ENCODE peak calls at places on chromosomes 5 and 9, in four cellular contexts. R, Q, A and Y are unnamed samples.

GRCh38 chr5:44774279-44774880 is 34.4 kb upstream of the MRPS30 start:
- DNase-seq in R (no peak), Q (peak), A (peak), Y (no peak)

GRCh38 chr9:4620881-4621555 is 41.1 kb upstream of the PLPP6 start:
- DNase-seq in R (no peak), Q (peak), A (no peak), Y (no peak)

GRCh38 chr9:99104459-99105151 is at the start of gene TGFBR1:
- DNase-seq in R (peak), Q (peak), A (peak), Y (peak)

GRCh38 chr9:4530375-4530774 is 40.1 kb downstream of the SLC1A1 start:
- DNase-seq in R (no peak), Q (peak), A (peak), Y (no peak)

GRCh38 chr9:6007770-6008168 is 7.7 kb downstream of the RANBP6 start:
- DNase-seq in R (peak), Q (peak), A (peak), Y (peak)

GRCh38 chr9:109479822-109480221 is 18.3 kb downstream of the PTPN3 start:
- DNase-seq in R (no peak), Q (no peak), A (no peak), Y (no peak)

GRCh38 chr5:135221696-135222095 is 177.3 kb downstream of the MACROH2A1 start:
- DNase-seq in R (no peak), Q (no peak), A (no peak), Y (no peak)

GRCh38 chr5:1750469-1750868 is 49.2 kb downstream of the MRPL36 start:
- DNase-seq in R (no peak), Q (no peak), A (no peak), Y (no peak)

GRCh38 chr9:99966001-99966400 is 59.5 kb downstream of the STX17 start:
- DNase-seq in R (no peak), Q (no peak), A (no peak), Y (no peak)

GRCh38 chr5:109200221-109200620 is 209.6 kb downstream of the PJA2 start:
- DNase-seq in R (no peak), Q (no peak), A (no peak), Y (no peak)

GRCh38 chr9:78278177-78278777 is 18.6 kb upstream of the PSAT1 start:
- DNase-seq in R (no peak), Q (no peak), A (no peak), Y (no peak)

GRCh38 chr5:38845555-38846378 is at the start of gene OSMR:
- DNase-seq in R (no peak), Q (peak), A (peak), Y (no peak)

GRCh38 chr5:80937591-80937990 is 22.6 kb upstream of the RASGRF2 start:
- DNase-seq in R (no peak), Q (no peak), A (peak), Y (no peak)

GRCh38 chr5:456351-457194 is 13.6 kb downstream of the EXOC3 start:
- DNase-seq in R (no peak), Q (no peak), A (no peak), Y (no peak)

GRCh38 chr5:159123189-159123588 is 23.5 kb upstream of the EBF1 start:
- DNase-seq in R (no peak), Q (no peak), A (no peak), Y (no peak)

GRCh38 chr5:83360573-83360972 is 111.0 kb upstream of the VCAN start:
- DNase-seq in R (no peak), Q (no peak), A (peak), Y (no peak)

GRCh38 chr9:116156621-116157314 is 3.2 kb downstream of the PAPPA start:
- DNase-seq in R (no peak), Q (peak), A (peak), Y (no peak)

GRCh38 chr5:32869216-32869615 is 158.1 kb downstream of the NPR3 start:
- DNase-seq in R (no peak), Q (no peak), A (no peak), Y (no peak)

GRCh38 chr5:139473565-139473964 is 2.8 kb downstream of the SMIM33 start:
- DNase-seq in R (no peak), Q (no peak), A (no peak), Y (no peak)

GRCh38 chr9:132591244-132591643 is 8.8 kb downstream of the BARHL1 start:
- DNase-seq in R (no peak), Q (no peak), A (no peak), Y (no peak)

GRCh38 chr5:123000731-123001130 is 35.8 kb downstream of the PPIC start:
- DNase-seq in R (no peak), Q (no peak), A (peak), Y (no peak)

GRCh38 chr9:130990362-130991226 is 18.4 kb upstream of the LAMC3 start:
- DNase-seq in R (no peak), Q (no peak), A (no peak), Y (no peak)

GRCh38 chr5:142403583-142403982 is 78.8 kb upstream of the SPRY4 start:
- DNase-seq in R (no peak), Q (no peak), A (peak), Y (no peak)

GRCh38 chr9:31272456-31273295 is 1111.8 kb upstream of the ACO1 start:
- DNase-seq in R (no peak), Q (peak), A (peak), Y (no peak)

GRCh38 chr5:150778103-150778516 is 447 bp upstream of the SMIM3 start:
- DNase-seq in R (no peak), Q (no peak), A (peak), Y (no peak)

GRCh38 chr9:80836013-80836412 is 853.3 kb downstream of the TLE1 start:
- DNase-seq in R (no peak), Q (no peak), A (no peak), Y (no peak)

GRCh38 chr5:73122875-73123810 is 2.8 kb downstream of the TMEM171 start:
- DNase-seq in R (no peak), Q (no peak), A (no peak), Y (no peak)

GRCh38 chr5:136038635-136039034 is 9.8 kb downstream of the TGFBI start:
- DNase-seq in R (no peak), Q (no peak), A (no peak), Y (no peak)

GRCh38 chr9:14520341-14520740 is 172.9 kb downstream of the ZDHHC21 start:
- DNase-seq in R (no peak), Q (no peak), A (no peak), Y (no peak)

GRCh38 chr5:124745367-124746251 is 830 bp downstream of the ZNF608 start:
- DNase-seq in R (no peak), Q (peak), A (peak), Y (no peak)

GRCh38 chr5:73999306-73999705 is 373.3 kb downstream of the ARHGEF28 start:
- DNase-seq in R (no peak), Q (no peak), A (no peak), Y (no peak)

GRCh38 chr5:126359884-126360283 is 63.3 kb upstream of the GRAMD2B start:
- DNase-seq in R (no peak), Q (no peak), A (no peak), Y (no peak)

GRCh38 chr5:17614872-17615605 is 4.8 kb downstream of the TAF11L12 start:
- DNase-seq in R (no peak), Q (no peak), A (no peak), Y (no peak)